ENCODE peak calls at places on chromosomes 12 and 14, in seven cellular contexts. U is choroid plexus epithelial cell, F is fibroblast of pulmonary artery, P is tibial nerve, Y is heart right ventricle, Z is endothelial cell, I is heart left ventricle. A is an unnamed sample.

GRCh38 chr14:59320771-59321170 is 132.3 kb downstream of the DAAM1 start:
- DNase-seq in P (no peak), F (peak), Y (no peak), Z (no peak), U (peak), I (no peak), A (no peak)

GRCh38 chr14:96072076-96072475 is 32.9 kb downstream of the C14orf132 start:
- DNase-seq in P (no peak), Y (no peak), F (no peak), I (no peak), Z (no peak), U (no peak), A (no peak)

GRCh38 chr14:103551338-103551762 is 11.1 kb downstream of the BAG5 start:
- DNase-seq in I (no peak), Y (no peak), P (no peak), U (peak), Z (no peak), F (no peak), A (no peak)

GRCh38 chr12:57240069-57240921 is 10.7 kb downstream of the STAC3 start:
- DNase-seq in Z (no peak), Y (no peak), I (peak), P (no peak), U (peak), F (peak), A (no peak)

GRCh38 chr12:105331805-105332251 is 1.3 kb downstream of the C12orf75 start:
- DNase-seq in U (no peak), P (no peak), I (no peak), Z (no peak), Y (no peak), F (no peak), A (no peak)

GRCh38 chr12:54478270-54478669 is 4.9 kb upstream of the GTSF1 start:
- DNase-seq in I (no peak), Y (no peak), P (no peak), F (no peak), Z (no peak), U (no peak), A (no peak)

GRCh38 chr12:7709969-7710368 is 1.3 kb upstream of the DPPA3 start:
- DNase-seq in U (no peak), F (no peak), I (no peak), Y (no peak), P (no peak), Z (no peak), A (no peak)

GRCh38 chr12:123971770-123972447 is 722 bp downstream of the CCDC92 start:
- DNase-seq in F (peak), I (peak), Y (peak), Z (peak), P (peak), U (peak), A (peak)

GRCh38 chr14:103762011-103762410 is 46.4 kb downstream of the ZFYVE21 start:
- DNase-seq in Y (no peak), F (no peak), I (no peak), P (no peak), Z (no peak), U (no peak), A (no peak)

GRCh38 chr14:34235635-34236300 is 226.3 kb downstream of the SPTSSA start:
- DNase-seq in P (no peak), I (no peak), Z (no peak), F (no peak), U (no peak), Y (no peak), A (no peak)

DNA sequence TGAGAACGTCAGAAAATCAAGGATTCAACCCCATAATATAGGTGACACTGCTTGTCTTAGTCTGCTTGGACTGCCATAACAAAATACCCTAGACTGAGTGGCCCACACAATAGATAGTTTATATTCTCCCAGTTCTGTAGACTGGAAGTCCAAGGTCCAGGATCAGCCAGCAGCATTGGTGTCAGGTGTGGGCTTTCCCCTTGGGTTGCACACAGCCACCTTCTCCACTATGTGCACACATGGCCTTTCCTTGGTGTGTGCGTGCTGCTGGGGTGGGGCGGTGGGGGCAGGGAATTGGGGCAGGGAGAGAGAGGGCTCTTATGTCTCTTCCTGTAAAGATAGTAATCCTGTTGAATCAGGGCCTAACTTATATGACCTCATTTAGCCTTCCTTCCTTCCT is 106.4 kb downstream of the SLC25A47 start:
- DNase-seq in P (no peak), I (no peak), Y (no peak), F (no peak), U (no peak), Z (no peak), A (no peak)
- TF ChIP-seq CTCF in P (no peak), I (no peak), Y (no peak), F (no peak), U (no peak), Z (no peak), A (no peak)

DNA sequence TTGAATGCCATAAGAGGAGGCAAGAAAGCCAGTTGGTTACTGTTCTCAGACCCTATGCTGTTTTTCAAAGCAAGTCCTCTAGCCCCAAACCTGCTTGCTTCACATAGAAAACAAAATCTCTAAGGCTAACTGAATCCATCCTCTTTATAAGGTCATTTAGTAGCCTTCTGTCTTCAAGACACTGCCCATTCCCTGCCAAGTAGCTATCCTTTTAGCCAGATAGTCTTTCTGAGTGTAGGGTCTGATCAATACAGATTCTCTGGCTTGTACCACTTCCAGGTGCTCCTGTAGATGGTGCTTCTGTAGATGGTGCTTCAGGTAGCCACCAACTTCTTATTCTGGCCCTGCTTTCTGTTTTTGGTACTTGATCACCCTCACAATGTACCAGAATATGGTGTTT is 15.9 kb upstream of the CCER1 start:
- DNase-seq in Y (no peak), I (no peak), F (no peak), U (no peak), Z (no peak), P (no peak), A (no peak)
- TF ChIP-seq CTCF in Y (no peak), I (no peak), F (no peak), U (no peak), Z (no peak), P (no peak), A (no peak)

DNA sequence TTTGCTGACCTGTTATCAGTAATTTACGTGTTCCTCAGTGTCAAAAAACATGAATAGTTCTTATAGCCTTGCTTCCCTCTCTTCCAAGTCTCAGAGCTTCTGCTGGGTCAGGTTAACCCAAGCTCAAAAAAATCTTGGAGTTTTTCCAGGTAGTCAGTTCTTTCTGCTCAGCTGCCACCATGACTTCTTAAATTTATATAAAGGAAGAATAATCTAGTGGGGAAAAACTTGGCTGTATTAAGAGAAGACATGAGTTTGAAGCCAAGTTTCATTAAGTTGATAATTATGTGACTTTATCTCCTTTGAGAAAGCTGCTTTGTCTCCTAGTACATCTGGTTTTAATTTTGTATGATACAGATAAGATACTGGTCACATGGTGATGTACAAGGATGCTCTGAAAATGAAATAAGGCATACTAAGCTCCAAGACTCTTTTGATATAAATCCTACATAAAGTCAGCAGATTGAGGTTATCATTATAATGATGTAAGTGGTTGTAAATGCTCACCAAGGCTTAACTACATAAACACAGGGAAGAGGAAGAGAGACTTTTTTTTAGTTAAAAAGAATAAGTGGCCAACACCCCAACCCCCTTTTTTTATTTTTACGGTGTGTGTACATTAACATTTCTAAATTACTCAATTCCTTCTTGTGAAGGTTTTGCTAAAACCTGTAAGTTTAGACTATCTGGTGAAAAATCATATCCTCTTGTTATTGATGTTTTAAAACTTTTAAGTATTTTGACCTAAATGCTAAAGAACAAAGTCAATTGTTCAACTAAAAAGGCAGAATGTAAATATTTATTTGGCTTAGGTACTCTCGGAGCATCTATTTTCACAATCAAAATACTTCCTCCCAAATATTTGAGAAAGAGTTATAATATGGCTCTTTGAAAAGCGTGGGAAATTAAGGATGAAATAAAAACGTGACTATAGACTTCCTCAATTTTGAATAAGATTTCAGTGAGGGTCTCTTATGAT is 84.1 kb upstream of the SLC38A2 start:
- DNase-seq in Y (no peak), P (no peak), I (no peak), U (peak), F (no peak), Z (no peak), A (no peak)
- TF ChIP-seq CTCF in Y (no peak), P (no peak), I (no peak), U (no peak), F (no peak), Z (no peak), A (no peak)

DNA sequence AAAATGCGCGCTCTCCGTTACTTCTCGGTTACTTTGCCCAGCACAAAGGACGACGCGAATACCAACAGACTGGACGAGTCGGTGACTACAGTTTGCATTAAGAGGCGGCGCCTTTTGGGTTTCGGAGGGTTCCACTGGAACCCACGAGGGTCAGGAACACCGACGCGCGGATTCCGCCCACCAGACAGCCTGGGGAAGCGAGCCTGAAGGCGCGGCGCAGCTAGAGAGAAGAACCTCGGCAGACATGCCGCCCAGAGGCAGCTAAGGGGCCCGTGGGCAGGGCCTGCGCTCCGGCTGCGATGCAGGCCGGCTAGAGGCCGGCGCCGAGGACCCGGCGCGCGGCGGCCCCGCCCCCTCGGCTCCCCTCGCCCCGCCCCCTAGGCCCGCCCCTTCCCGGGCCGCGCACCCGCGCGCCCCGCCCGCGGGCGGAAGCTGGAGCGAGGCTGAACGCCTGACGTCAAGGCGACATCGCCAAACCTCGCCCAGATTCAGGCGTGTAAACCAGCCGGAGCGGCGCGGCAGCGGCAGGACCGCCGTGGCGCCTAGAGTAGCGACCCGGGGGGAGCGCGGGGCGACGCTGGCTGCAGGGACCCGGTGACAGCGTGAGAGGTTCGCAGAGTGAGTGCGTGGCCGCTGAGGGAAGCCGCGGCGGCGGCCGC is at the start of gene RAP1B:
- DNase-seq in Z (peak), I (peak), U (peak), F (peak), P (peak), Y (peak), A (peak)
- TF ChIP-seq CTCF in Z (no peak), I (no peak), U (no peak), F (no peak), P (no peak), Y (no peak), A (no peak)

GRCh38 chr14:65286443-65286842 is 126.1 kb upstream of the FUT8 start:
- DNase-seq in U (no peak), P (no peak), Y (no peak), I (no peak), Z (no peak), F (peak), A (no peak)
- TF ChIP-seq CTCF in U (peak), P (no peak), Y (no peak), I (no peak), Z (peak), F (peak), A (no peak)

DNA sequence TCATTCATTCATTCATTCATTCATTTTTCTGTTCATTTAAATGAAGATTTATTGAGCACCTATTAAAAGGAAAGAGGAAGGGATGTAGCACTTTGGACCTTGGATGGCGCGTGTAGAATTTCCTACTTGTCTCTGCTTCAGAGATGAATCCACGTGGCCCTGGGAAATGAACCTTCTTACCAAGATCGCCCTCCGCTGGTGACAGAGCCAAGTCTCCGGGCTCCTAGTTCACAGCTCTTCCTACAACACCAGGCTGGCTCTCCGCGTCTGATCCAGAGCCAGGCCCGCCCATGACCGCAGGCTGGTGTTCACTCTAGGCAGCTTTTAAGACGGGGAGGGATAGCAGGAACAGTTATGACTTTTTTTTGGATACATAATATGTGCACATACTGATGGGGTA is 70.9 kb upstream of the PIWIL1 start:
- DNase-seq in Z (no peak), I (no peak), Y (no peak), U (no peak), P (no peak), F (no peak), A (no peak)
- TF ChIP-seq CTCF in Z (no peak), I (no peak), Y (no peak), U (no peak), P (no peak), F (no peak), A (no peak)

GRCh38 chr12:107402041-107403022 is 283.3 kb upstream of the PWP1 start:
- DNase-seq in Y (no peak), I (no peak), F (peak), P (peak), Z (peak), U (peak), A (peak)

GRCh38 chr12:107400686-107401447 is 284.7 kb upstream of the PWP1 start:
- DNase-seq in I (no peak), Y (no peak), U (peak), Z (no peak), P (peak), F (peak), A (no peak)

GRCh38 chr12:107406932-107407331 is 278.7 kb upstream of the PWP1 start:
- DNase-seq in Y (no peak), F (no peak), I (no peak), Z (no peak), P (no peak), U (no peak), A (no peak)

GRCh38 chr12:107405436-107405835 is 280.2 kb upstream of the PWP1 start:
- DNase-seq in Z (no peak), U (no peak), Y (peak), I (peak), F (no peak), P (no peak), A (no peak)

GRCh38 chr12:107404981-107405380 is 280.6 kb upstream of the PWP1 start:
- DNase-seq in Y (no peak), U (peak), Z (peak), F (peak), P (no peak), I (no peak), A (no peak)
- TF ChIP-seq CTCF in Y (peak), U (peak), Z (peak), F (peak), P (no peak), I (peak), A (no peak)

GRCh38 chr12:15931590-15932053 is 20.5 kb downstream of the DERA start:
- DNase-seq in I (no peak), U (peak), Z (no peak), F (no peak), Y (no peak), P (no peak), A (no peak)
- TF ChIP-seq CTCF in I (no peak), U (peak), Z (no peak), F (peak), Y (no peak), P (no peak), A (no peak)

A was measured in mesothelial cell of epicardium.